ENCODE peak calls at places on chromosome 2, in five cellular contexts. One of them, this sample, is unnamed.

GRCh38 chr2:101628050-101628392 is 69.5 kb upstream of the MAP4K4 start:
- DNase-seq in IMR-90: no peak
- DNase-seq in psoas muscle: no peak
- DNase-seq in keratinocyte: no peak
- DNase-seq in SJCRH30: no peak
- DNase-seq in this sample: no peak

GRCh38 chr2:112880081-112880531 is 30.9 kb upstream of the IL37 start:
- DNase-seq in SJCRH30: no peak
- DNase-seq in keratinocyte: no peak
- DNase-seq in IMR-90: peak; percentile 82
- DNase-seq in psoas muscle: no peak
- DNase-seq in this sample: no peak

GRCh38 chr2:166335284-166335683 is 40.5 kb downstream of the SCN9A start:
- DNase-seq in psoas muscle: no peak
- DNase-seq in SJCRH30: no peak
- DNase-seq in IMR-90: peak; percentile 37
- DNase-seq in keratinocyte: no peak
- DNase-seq in this sample: no peak

GRCh38 chr2:151302879-151303278 is 13.4 kb upstream of the NMI start:
- DNase-seq in psoas muscle: no peak
- DNase-seq in SJCRH30: no peak
- DNase-seq in keratinocyte: no peak
- DNase-seq in IMR-90: peak; percentile 90
- DNase-seq in this sample: no peak

GRCh38 chr2:238106698-238107524 is 6.8 kb downstream of the ESPNL start:
- DNase-seq in keratinocyte: no peak
- DNase-seq in psoas muscle: peak; percentile 39
- DNase-seq in IMR-90: no peak
- DNase-seq in SJCRH30: peak; percentile 80
- DNase-seq in this sample: no peak

GRCh38 chr2:113227290-113227689 is 51.4 kb downstream of the PAX8 start:
- DNase-seq in IMR-90: no peak
- DNase-seq in psoas muscle: no peak
- DNase-seq in SJCRH30: peak; percentile 35
- DNase-seq in keratinocyte: no peak
- DNase-seq in this sample: no peak

GRCh38 chr2:67486041-67486796 is 89.1 kb downstream of the ETAA1 start:
- DNase-seq in keratinocyte: no peak
- DNase-seq in psoas muscle: no peak
- DNase-seq in SJCRH30: no peak
- DNase-seq in IMR-90: peak; percentile 32
- DNase-seq in this sample: peak; percentile 57

GRCh38 chr2:237350597-237350996 is 63.4 kb downstream of the COL6A3 start:
- DNase-seq in keratinocyte: no peak
- DNase-seq in SJCRH30: no peak
- DNase-seq in IMR-90: no peak
- DNase-seq in psoas muscle: no peak
- DNase-seq in this sample: no peak

GRCh38 chr2:120575966-120576365 is 159.7 kb upstream of the GLI2 start:
- DNase-seq in keratinocyte: no peak
- DNase-seq in psoas muscle: peak; percentile 30
- DNase-seq in SJCRH30: no peak
- DNase-seq in IMR-90: no peak
- DNase-seq in this sample: no peak

GRCh38 chr2:55856936-55857335 is 66.6 kb downstream of the EFEMP1 start:
- DNase-seq in IMR-90: peak; percentile 59
- DNase-seq in psoas muscle: no peak
- DNase-seq in keratinocyte: peak; percentile 85
- DNase-seq in SJCRH30: no peak
- DNase-seq in this sample: no peak

GRCh38 chr2:55857766-55858165 is 65.8 kb downstream of the EFEMP1 start:
- DNase-seq in keratinocyte: no peak
- DNase-seq in IMR-90: no peak
- DNase-seq in psoas muscle: no peak
- DNase-seq in SJCRH30: no peak
- DNase-seq in this sample: no peak

GRCh38 chr2:55861733-55862132 is 61.8 kb downstream of the EFEMP1 start:
- DNase-seq in IMR-90: peak; percentile 31
- DNase-seq in SJCRH30: no peak
- DNase-seq in psoas muscle: no peak
- DNase-seq in keratinocyte: no peak
- DNase-seq in this sample: no peak

GRCh38 chr2:55862269-55862668 is 61.3 kb downstream of the EFEMP1 start:
- DNase-seq in SJCRH30: no peak
- DNase-seq in keratinocyte: no peak
- DNase-seq in psoas muscle: peak; percentile 49
- DNase-seq in IMR-90: peak; percentile 99
- DNase-seq in this sample: no peak

DNA sequence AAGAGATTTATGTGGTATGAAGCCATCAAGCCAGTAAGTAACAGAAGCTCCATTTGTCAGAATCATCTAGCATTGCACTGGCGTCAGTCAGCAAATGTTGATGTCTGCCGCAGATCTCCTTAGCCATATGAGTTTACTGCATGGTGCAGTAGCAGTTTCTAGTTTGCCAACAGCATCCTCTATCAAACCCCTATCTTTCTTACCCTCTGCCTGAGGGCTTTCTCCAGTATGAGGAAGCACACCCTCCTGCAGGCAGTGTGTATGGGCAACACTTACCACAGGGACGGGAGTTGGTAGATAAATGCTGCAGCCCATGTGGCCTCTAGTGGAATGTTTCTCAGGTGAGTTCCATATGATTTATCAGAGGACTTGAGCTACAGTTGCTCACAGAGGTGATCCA is 63.7 kb downstream of the EFEMP1 start:
- DNase-seq in psoas muscle: no peak
- DNase-seq in keratinocyte: no peak
- DNase-seq in SJCRH30: no peak
- DNase-seq in IMR-90: no peak
- DNase-seq in this sample: no peak
- H3K27ac ChIP-seq in psoas muscle: no peak overlapping the region
- H3K27ac ChIP-seq in keratinocyte: no peak overlapping the region
- H3K27ac ChIP-seq in SJCRH30: no peak overlapping the region
- H3K27ac ChIP-seq in IMR-90: peak overlapping the region; percentile 45
- H3K27ac ChIP-seq in this sample: no peak overlapping the region

GRCh38 chr2:5945707-5946106 is 253.5 kb downstream of the SOX11 start:
- DNase-seq in keratinocyte: no peak
- DNase-seq in SJCRH30: no peak
- DNase-seq in psoas muscle: no peak
- DNase-seq in IMR-90: no peak
- DNase-seq in this sample: no peak
- H3K27ac ChIP-seq in keratinocyte: no peak overlapping the region
- H3K27ac ChIP-seq in SJCRH30: no peak overlapping the region
- H3K27ac ChIP-seq in psoas muscle: no peak overlapping the region
- H3K27ac ChIP-seq in IMR-90: no peak overlapping the region
- H3K27ac ChIP-seq in this sample: no peak overlapping the region

GRCh38 chr2:9738718-9739496 is 104.4 kb upstream of the TAF1B start:
- DNase-seq in psoas muscle: peak; percentile 74
- DNase-seq in IMR-90: no peak
- DNase-seq in keratinocyte: no peak
- DNase-seq in SJCRH30: no peak
- DNase-seq in this sample: peak; percentile 55
- H3K27ac ChIP-seq in psoas muscle: peak overlapping the region; percentile 92
- H3K27ac ChIP-seq in IMR-90: no peak overlapping the region
- H3K27ac ChIP-seq in keratinocyte: no peak overlapping the region
- H3K27ac ChIP-seq in SJCRH30: no peak overlapping the region
- H3K27ac ChIP-seq in this sample: peak overlapping the region; percentile 83

DNA sequence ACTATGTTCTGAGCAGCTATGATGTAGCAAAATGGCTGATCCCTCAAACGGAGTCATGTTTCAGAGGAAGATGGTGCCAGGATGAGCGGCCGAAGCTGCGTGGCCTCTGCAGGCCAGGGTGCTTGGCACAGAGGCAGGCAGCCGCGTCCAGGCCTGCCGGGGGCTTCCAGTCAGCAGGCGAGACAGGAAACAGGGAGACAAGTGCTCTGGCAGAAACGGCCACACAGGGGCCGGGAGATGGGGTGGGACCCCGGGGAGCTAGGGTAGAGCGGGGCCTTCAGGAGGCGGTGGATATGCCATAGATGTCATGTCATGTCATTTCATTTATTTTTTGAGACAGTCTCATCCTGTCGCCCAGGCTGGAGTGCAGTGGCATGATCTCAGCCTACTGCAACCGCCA is 50.7 kb downstream of the EIPR1 start:
- DNase-seq in psoas muscle: no peak
- DNase-seq in IMR-90: no peak
- DNase-seq in SJCRH30: no peak
- DNase-seq in keratinocyte: no peak
- DNase-seq in this sample: no peak
- H3K27ac ChIP-seq in psoas muscle: no peak overlapping the region
- H3K27ac ChIP-seq in IMR-90: no peak overlapping the region
- H3K27ac ChIP-seq in SJCRH30: no peak overlapping the region
- H3K27ac ChIP-seq in keratinocyte: no peak overlapping the region
- H3K27ac ChIP-seq in this sample: no peak overlapping the region

DNA sequence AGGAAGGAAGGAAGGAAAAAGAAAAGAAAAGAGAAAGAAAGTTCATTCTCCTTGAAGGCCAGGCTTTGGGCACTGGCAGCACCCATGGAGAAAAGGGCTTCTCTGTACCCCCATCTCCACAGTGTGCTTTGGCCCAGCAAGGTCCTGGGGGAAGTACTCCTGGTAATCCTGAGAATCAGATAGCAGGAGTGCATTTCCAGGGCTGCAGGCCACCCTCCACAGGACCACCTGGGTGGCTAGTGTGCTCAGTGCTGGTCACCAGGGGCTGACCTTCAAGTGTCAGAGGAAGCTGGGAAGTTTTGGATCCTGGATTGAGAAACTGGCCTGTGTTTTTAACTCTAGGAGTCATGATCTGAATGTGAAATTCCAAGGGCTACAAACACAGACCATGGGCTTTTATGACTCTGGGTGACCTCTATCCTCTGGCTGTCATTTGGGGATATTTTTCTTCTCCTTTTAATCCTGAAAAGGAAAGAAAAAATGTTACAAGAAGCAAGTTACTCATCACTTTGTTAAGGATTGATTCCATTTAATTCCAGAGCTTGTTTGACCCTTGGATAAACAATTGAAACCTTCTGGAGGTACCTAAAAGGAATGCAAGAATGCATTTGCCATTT is 9.3 kb downstream of the RHOB start:
- DNase-seq in SJCRH30: no peak
- DNase-seq in keratinocyte: no peak
- DNase-seq in psoas muscle: no peak
- DNase-seq in IMR-90: peak; percentile 45
- DNase-seq in this sample: no peak
- H3K27ac ChIP-seq in SJCRH30: no peak overlapping the region
- H3K27ac ChIP-seq in keratinocyte: no peak overlapping the region
- H3K27ac ChIP-seq in psoas muscle: no peak overlapping the region
- H3K27ac ChIP-seq in IMR-90: peak overlapping the region; percentile 91
- H3K27ac ChIP-seq in this sample: no peak overlapping the region